ENCODE peak calls at places on chromosomes 2 and 18, in six cellular contexts. W is breast epithelium, G is psoas muscle, X is Peyer's patch, Y is tibial nerve, L is gastrocnemius medialis. S is an unnamed sample. For H3K4me1, the result is how much of the 10 kb centered on the place peaks cover.

GRCh38 chr18:74282359-74283254 is 9.2 kb downstream of the CYB5A start:
- DNase-seq in L (no peak), G (no peak), Y (no peak), X (no peak), W (no peak), S (no peak)

GRCh38 chr2:25339791-25340339 is 1.9 kb downstream of the DNMT3A start:
- DNase-seq in W (no peak), L (peak), Y (peak), X (peak), G (peak), S (peak)

GRCh38 chr2:166651080-166651675 is 157.1 kb upstream of the SCN7A start:
- DNase-seq in W (no peak), Y (no peak), X (no peak), G (no peak), L (no peak), S (no peak)

GRCh38 chr18:79590191-79591039 is 89.2 kb upstream of the CTDP1 start:
- DNase-seq in G (peak), L (no peak), W (no peak), X (no peak), Y (no peak), S (no peak)

GRCh38 chr2:88596141-88596830 is 31.0 kb downstream of the EIF2AK3 start:
- DNase-seq in G (no peak), L (no peak), W (no peak), Y (no peak), X (no peak), S (no peak)

GRCh38 chr18:51537487-51537886 is 340.0 kb upstream of the MEX3C start:
- DNase-seq in X (peak), L (no peak), W (no peak), G (no peak), Y (no peak), S (no peak)

GRCh38 chr2:200652158-200652557 is 66.3 kb downstream of the AOX1 start:
- DNase-seq in W (no peak), G (no peak), L (no peak), Y (no peak), X (no peak), S (no peak)

GRCh38 chr2:189143930-189144329 is 35.6 kb downstream of the COL5A2 start:
- DNase-seq in L (no peak), X (no peak), G (no peak), Y (no peak), W (no peak), S (no peak)

GRCh38 chr2:20504174-20504573 is 57.3 kb downstream of the RHOB start:
- DNase-seq in Y (no peak), G (no peak), X (no peak), W (no peak), L (no peak), S (no peak)

GRCh38 chr2:42999391-42999811 is 207.0 kb upstream of the HAAO start:
- DNase-seq in L (no peak), W (no peak), G (no peak), Y (no peak), X (no peak), S (peak)
- H3K4me1 ChIP-seq in L (under half), W (under half), G (under half), Y (under half), X (under half), S (under half)

DNA sequence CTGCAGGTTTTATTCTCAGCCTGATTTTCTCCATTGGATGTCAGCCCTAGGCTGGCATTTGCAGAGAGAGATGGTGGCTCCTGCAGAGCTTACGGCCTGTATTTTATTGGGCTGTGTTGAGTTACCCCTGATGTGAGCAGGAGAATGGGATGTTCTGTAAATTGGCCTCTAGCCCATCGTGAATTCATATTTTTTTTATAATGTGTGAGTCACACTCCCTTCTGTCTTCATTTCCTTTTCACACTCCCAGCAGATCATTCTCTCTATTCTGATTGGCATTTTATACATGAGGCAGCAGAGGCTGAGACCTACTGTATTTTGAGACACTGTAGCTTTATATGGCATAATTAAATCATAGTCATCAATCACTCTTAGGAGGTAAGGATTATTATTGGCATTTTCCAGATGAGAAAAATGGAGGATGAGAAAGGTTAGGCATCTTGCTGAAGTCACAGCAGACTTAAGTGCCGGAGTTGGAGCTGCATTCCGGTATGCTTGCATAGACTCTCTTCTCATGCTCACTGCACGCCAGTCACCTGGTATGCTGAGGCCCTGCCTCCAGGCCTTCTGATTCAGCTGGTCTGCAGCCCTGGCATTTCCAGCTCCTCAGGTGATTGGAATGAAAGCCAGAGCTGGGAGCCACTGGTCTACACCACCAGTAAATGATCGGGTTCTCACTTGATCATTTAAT is 142.4 kb downstream of the NEDD4L start:
- DNase-seq in W (no peak), G (no peak), X (no peak), Y (no peak), L (no peak), S (no peak)
- H3K27ac ChIP-seq in W (peak), G (peak), X (no peak), Y (no peak), L (no peak), S (no peak)

DNA sequence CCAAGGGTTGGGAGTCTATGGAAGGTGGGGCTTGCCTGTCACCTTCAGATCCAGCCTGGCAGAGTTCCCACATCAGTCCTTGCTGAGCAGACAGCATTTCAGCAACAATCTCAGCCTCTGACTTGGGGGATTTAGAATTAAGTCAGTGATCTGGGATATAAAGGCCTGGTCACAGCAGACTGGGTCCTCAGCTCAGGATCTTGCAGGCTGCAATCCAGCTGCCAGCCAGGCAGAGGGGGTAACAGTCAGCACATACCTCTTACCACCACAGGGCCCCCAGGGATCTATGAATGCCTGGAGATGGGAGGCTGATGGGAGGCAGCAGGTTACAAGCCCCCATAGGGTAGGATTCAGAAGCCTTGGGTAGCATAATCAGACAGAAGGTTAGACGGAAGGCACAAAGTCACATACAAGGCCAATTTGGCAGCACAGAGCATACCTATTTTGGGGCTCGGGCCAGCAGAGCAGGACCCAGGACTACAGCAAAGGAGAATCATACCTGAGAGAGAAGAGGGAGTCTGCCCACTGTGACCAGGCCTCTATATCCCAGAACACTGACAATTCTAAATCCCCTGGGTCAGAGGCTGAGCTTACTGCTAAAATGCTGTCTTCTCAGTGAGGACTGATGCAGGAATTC is 163.5 kb downstream of the MTCL1 start:
- DNase-seq in W (no peak), L (no peak), X (no peak), G (no peak), Y (no peak), S (no peak)
- H3K4me1 ChIP-seq in W (under half), L (under half), X (under half), G (under half), Y (under half), S (under half)

GRCh38 chr2:138491495-138491862 is 10.1 kb upstream of the SPOPL start:
- DNase-seq in L (no peak), Y (no peak), G (no peak), W (no peak), X (no peak), S (no peak)

GRCh38 chr2:138490673-138491494 is 10.7 kb upstream of the SPOPL start:
- DNase-seq in Y (no peak), W (no peak), X (no peak), L (no peak), G (no peak), S (no peak)

GRCh38 chr2:138485019-138485418 is 16.6 kb upstream of the SPOPL start:
- DNase-seq in Y (no peak), X (no peak), G (no peak), L (no peak), W (no peak), S (no peak)

GRCh38 chr2:138492160-138492559 is 9.4 kb upstream of the SPOPL start:
- DNase-seq in X (no peak), G (no peak), Y (no peak), L (no peak), W (no peak), S (no peak)

DNA sequence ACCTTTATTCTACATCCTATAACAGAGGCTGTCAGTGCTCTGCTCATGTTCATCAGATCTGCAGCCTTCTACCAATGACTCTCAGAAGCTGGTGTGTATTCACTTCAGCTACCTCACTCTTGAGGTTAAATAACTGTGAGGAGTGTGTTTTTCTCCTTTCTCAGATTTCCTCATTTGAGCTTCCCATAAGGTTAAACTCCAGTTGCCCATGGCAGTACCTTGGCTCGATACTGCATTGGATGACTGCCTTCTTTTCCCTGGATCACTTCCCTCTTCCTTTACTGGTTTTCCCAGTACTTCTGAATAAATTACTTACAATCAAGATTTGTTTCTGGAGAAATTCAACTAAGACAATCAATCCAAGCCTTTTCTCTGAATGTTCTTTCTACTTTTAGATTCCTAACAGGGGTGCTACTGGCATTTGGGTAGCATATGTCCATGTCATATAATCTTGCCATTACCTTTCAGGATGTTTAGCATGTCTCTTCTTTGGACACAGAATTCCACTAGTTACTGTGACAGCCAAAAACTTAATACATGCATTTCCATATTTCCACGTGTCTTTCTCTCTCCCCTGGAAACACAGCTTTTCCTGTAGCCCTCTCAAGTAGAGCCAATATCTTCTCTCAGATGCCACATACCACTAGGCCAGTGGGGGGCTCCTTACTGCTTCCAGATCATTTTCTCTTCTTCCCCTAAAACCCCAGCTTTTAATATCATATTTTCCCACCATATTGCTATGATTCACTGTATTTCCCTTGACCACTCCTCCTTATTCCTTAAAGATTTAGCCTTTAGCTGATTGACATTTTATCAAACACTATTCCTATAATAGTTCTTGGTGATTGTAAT is 15.0 kb upstream of the SPOPL start:
- DNase-seq in G (no peak), X (no peak), L (no peak), Y (no peak), W (no peak), S (no peak)
- H3K27ac ChIP-seq in G (no peak), X (no peak), L (no peak), Y (no peak), W (no peak), S (no peak)

GRCh38 chr2:218895326-218895725 is 14.7 kb downstream of the WNT10A start:
- DNase-seq in X (no peak), G (no peak), Y (no peak), W (no peak), L (no peak), S (no peak)
- H3K4me1 ChIP-seq in X (under half), G (under half), Y (under half), W (under half), L (under half), S (under half)

DNA sequence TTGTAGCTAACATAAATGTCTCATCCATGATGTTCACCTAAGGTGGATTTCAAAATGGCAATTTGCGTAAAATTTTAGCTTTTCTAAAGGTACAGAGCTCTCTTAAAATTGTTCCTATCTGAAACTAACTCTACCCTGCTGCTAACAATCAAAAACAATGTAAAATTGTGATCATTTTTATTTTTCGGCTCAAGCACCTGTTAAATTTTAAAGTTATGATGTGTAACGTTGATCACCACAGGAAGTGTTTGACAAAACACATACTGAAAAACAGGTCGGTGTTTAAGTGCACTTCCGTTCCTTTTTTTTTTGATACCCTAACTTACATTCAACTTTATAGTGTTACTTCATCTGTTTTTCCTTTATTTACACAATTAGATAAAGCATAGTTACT is 6.1 kb upstream of the NCK2 start:
- DNase-seq in X (no peak), L (no peak), Y (no peak), G (no peak), W (no peak), S (no peak)
- H3K27ac ChIP-seq in X (peak), L (no peak), Y (no peak), G (no peak), W (no peak), S (no peak)

GRCh38 chr18:5302606-5303005 is 7.1 kb upstream of the ZBTB14 start:
- DNase-seq in W (no peak), X (no peak), L (no peak), G (no peak), Y (no peak), S (no peak)

GRCh38 chr18:5303636-5304035 is 8.1 kb upstream of the ZBTB14 start:
- DNase-seq in X (no peak), G (no peak), Y (no peak), W (no peak), L (no peak), S (no peak)

GRCh38 chr18:5304232-5304631 is 8.7 kb upstream of the ZBTB14 start:
- DNase-seq in L (no peak), W (no peak), X (no peak), G (no peak), Y (no peak), S (no peak)

GRCh38 chr18:5309888-5310470 is 14.5 kb upstream of the ZBTB14 start:
- DNase-seq in Y (no peak), G (no peak), W (no peak), X (peak), L (no peak), S (no peak)

DNA sequence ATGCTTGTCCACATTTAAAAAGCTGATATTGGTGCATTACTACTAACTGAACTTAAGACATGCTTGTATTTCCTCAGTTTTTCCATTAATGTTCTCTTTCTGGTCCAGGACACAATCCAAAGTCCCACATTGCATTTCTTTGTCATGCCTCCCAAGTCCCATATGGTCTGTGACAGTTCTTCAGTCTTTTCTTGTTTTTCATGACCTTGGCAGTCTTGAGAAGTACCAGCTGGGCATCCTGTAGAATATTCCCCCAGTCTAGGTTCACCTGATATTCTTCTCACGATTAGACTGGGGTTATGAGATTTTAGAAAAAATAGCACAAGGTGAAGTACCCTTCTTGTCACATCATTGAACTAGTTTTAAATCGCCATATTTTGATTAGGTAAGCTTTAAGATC is 10.3 kb upstream of the ZBTB14 start:
- DNase-seq in W (no peak), Y (no peak), L (no peak), G (no peak), X (no peak), S (no peak)
- H3K4me1 ChIP-seq in W (under half), Y (under half), L (under half), G (under half), X (under half), S (under half)

GRCh38 chr2:236346366-236346765 is 82.2 kb upstream of the ASB18 start:
- DNase-seq in G (no peak), Y (no peak), L (no peak), W (no peak), X (no peak), S (no peak)
- H3K27ac ChIP-seq in G (no peak), Y (no peak), L (no peak), W (no peak), X (no peak), S (no peak)

GRCh38 chr2:239386872-239387445 is 13.9 kb downstream of the HDAC4 start:
- DNase-seq in W (no peak), X (no peak), L (no peak), Y (no peak), G (no peak), S (no peak)
- H3K4me1 ChIP-seq in W (under half), X (under half), L (under half), Y (under half), G (under half), S (under half)

GRCh38 chr2:27738349-27739057 is 33.0 kb upstream of the MRPL33 start:
- DNase-seq in L (no peak), W (no peak), X (no peak), Y (no peak), G (no peak), S (no peak)
- H3K27ac ChIP-seq in L (peak), W (peak), X (no peak), Y (no peak), G (no peak), S (peak)

S was measured in tibial artery.